ENCODE peak calls at places on chromosomes 5 and 9, in four cellular contexts. V is tibial artery, T is psoas muscle, S is heart left ventricle. D is an unnamed sample.

GRCh38 chr9:104025945-104026344 is 68.2 kb upstream of the SMC2 start:
- DNase-seq in S (no peak), T (no peak), V (no peak), D (no peak)

GRCh38 chr9:129737479-129738269 is 15.2 kb downstream of the PTGES start:
- DNase-seq in T (peak; percentile 85), S (peak; percentile 81), V (peak; percentile 79), D (peak; percentile 69)

GRCh38 chr9:1495282-1495681 is 445.1 kb downstream of the DMRT2 start:
- DNase-seq in V (no peak), T (no peak), S (no peak), D (no peak)

GRCh38 chr9:26170224-26170623 is 492.0 kb upstream of the TUSC1 start:
- DNase-seq in T (no peak), S (no peak), V (no peak), D (peak; percentile 15)

GRCh38 chr5:112742424-112742823 is 4.7 kb downstream of the APC start:
- DNase-seq in T (no peak), S (no peak), V (no peak), D (peak; percentile 16)

GRCh38 chr5:159017787-159018186 is 81.9 kb downstream of the EBF1 start:
- DNase-seq in T (peak; percentile 62), S (peak; percentile 83), V (peak; percentile 43), D (peak; percentile 89)

GRCh38 chr5:150318613-150319483 is 16.1 kb upstream of the ARSI start:
- DNase-seq in V (no peak), T (no peak), S (no peak), D (no peak)

GRCh38 chr9:111833941-111834340 is 39.2 kb upstream of the SHOC1 start:
- DNase-seq in V (no peak), T (no peak), S (no peak), D (no peak)

GRCh38 chr5:41903892-41904799 is at the start of gene RIMOC1:
- DNase-seq in T (peak; percentile 98), S (peak; percentile 99), V (peak; percentile 98), D (peak; percentile 100)

GRCh38 chr9:129074106-129074505 is 6.8 kb upstream of the DOLPP1 start:
- DNase-seq in T (no peak), S (no peak), V (no peak), D (no peak)

GRCh38 chr5:6766558-6767191 is 53.4 kb downstream of the TENT4A start:
- DNase-seq in T (peak; percentile 88), V (peak; percentile 88), S (peak; percentile 93), D (peak; percentile 55)

GRCh38 chr9:27117489-27118135 is 8.6 kb downstream of the TEK start:
- DNase-seq in T (peak; percentile 62), V (peak; percentile 54), S (peak; percentile 90), D (peak; percentile 44)

GRCh38 chr5:72378636-72379289 is 58.6 kb downstream of the PTCD2 start:
- DNase-seq in V (peak; percentile 66), S (peak; percentile 44), T (peak; percentile 34), D (peak; percentile 87)

GRCh38 chr5:90940227-90940995 is 381.8 kb downstream of the ADGRV1 start:
- DNase-seq in S (no peak), T (no peak), V (no peak), D (peak; percentile 26)

GRCh38 chr5:59685806-59686205 is 207.7 kb downstream of the PDE4D start:
- DNase-seq in T (no peak), S (no peak), V (no peak), D (peak; percentile 16)

GRCh38 chr9:10212702-10213101 is 400.1 kb downstream of the PTPRD start:
- DNase-seq in S (no peak), T (no peak), V (no peak), D (no peak)

DNA sequence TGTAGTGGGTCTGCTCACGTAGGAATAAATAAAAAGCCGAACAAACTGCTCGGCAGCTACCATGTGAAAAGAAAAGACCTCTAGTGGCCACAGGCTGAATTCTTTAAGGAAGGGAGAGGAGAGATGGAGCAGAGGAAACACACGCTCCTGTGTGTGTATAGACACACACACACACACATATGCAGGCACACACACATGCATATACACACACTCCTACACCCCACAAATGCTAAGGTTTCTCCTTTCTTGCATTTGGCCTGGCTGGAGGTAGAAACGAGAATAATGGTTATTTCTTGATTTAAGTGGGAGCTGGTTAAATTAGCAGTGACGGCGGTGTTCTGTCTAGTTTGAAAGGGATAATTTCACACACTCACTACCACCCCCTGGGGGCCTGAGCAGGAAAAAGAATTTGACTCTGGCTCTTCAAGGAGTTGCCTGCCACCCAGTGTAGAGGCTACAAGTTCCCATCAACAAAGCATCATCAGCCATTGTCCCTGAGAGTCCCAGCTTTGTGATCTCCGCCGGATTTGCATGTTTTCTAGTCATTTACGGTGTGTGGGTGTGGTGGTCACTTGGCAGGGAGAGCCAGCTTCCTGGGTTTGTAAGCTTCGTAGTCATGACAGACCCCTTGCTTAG is at the start of gene INSYN2B:
- DNase-seq in V (peak; percentile 41), T (peak; percentile 18), S (peak; percentile 52), D (peak; percentile 96)
- TF ChIP-seq CTCF in V (peak; percentile 50), T (peak; percentile 25), S (peak; percentile 40), D (peak; percentile 72)

GRCh38 chr9:96852676-96853075 is 1.6 kb downstream of the ZNF782 start:
- DNase-seq in S (no peak), V (no peak), T (no peak), D (no peak)
- H3K4me3 ChIP-seq in S (no peak overlapping the region), V (no peak overlapping the region), T (peak overlapping the region; percentile 81), D (no peak overlapping the region)

DNA sequence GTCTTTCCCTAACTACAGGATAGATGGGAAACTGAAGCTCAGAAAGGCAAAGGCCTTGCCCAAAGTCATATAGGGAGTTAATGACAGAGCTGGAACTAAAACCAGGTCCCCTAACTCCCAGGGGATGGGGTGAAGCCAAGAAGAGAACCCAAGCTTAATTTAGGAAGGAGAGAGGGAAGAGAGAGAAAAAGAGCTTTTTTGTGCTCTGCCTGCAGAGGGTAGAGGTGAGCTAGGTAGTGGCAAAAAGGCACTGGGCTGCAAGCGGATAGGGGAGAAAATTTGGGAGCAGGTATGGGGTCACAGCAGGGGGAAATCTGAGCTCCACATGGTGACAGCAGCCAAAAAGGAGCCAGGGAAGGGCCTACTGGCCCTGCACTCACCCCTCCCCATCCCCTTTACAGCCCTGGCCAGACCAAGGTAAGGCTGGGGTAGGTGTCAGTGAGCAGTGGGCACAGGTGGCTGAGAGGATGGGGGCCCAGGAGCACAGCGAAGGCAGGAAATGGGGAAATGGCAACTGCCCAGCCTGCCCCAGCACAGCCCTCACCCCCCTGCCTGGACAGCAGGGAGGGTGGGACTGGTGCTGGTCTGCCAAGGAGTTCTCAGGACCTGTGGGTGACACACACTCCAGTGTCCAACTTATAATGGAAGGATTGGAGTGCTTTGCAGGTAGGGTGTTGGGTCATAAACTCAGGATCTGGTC is 3.3 kb downstream of the ENHO start:
- DNase-seq in T (no peak), V (no peak), S (no peak), D (no peak)
- TF ChIP-seq CTCF in T (no peak), V (no peak), S (no peak), D (no peak)

GRCh38 chr5:42951847-42952411 is 88.2 kb downstream of the ANXA2R start:
- DNase-seq in V (no peak), S (peak; percentile 33), T (peak; percentile 23), D (peak; percentile 62)

GRCh38 chr5:42950466-42951168 is 89.5 kb downstream of the ANXA2R start:
- DNase-seq in T (peak; percentile 68), V (peak; percentile 81), S (peak; percentile 79), D (peak; percentile 100)

GRCh38 chr5:42951169-42951846 is 88.8 kb downstream of the ANXA2R start:
- DNase-seq in S (peak; percentile 43), T (peak; percentile 50), V (peak; percentile 40), D (peak; percentile 50)

GRCh38 chr5:42953061-42953460 is 87.1 kb downstream of the ANXA2R start:
- DNase-seq in T (no peak), V (no peak), S (no peak), D (no peak)

GRCh38 chr5:42952575-42952974 is 87.5 kb downstream of the ANXA2R start:
- DNase-seq in V (no peak), S (no peak), T (no peak), D (no peak)
- H3K4me3 ChIP-seq in V (peak overlapping the region; percentile 60), S (no peak overlapping the region), T (peak overlapping the region; percentile 75), D (peak overlapping the region; percentile 45)

GRCh38 chr9:78235771-78236510 is at the start of gene CEP78:
- DNase-seq in T (peak; percentile 92), S (peak; percentile 94), V (peak; percentile 87), D (peak; percentile 95)
- TF ChIP-seq CTCF in T (no peak), S (no peak), V (no peak), D (no peak)

GRCh38 chr9:119368681-119369581 is at the start of gene BRINP1:
- DNase-seq in S (peak; percentile 28), T (peak; percentile 22), V (no peak), D (peak; percentile 23)
- H3K4me3 ChIP-seq in S (peak within 1 kb of the TSS; percentile 11), T (peak within 1 kb of the TSS; percentile 58), V (peak within 1 kb of the TSS; percentile 29), D (peak within 1 kb of the TSS; percentile 25)

GRCh38 chr5:97111004-97111403 is 31.4 kb downstream of the LIX1 start:
- DNase-seq in T (no peak), V (no peak), S (no peak), D (no peak)

GRCh38 chr5:97112212-97112611 is 30.2 kb downstream of the LIX1 start:
- DNase-seq in V (no peak), S (no peak), T (no peak), D (no peak)

GRCh38 chr5:97107266-97107665 is 35.1 kb downstream of the LIX1 start:
- DNase-seq in V (no peak), S (no peak), T (no peak), D (no peak)

GRCh38 chr5:97115932-97116331 is 26.5 kb downstream of the LIX1 start:
- DNase-seq in V (no peak), T (no peak), S (peak; percentile 86), D (no peak)

DNA sequence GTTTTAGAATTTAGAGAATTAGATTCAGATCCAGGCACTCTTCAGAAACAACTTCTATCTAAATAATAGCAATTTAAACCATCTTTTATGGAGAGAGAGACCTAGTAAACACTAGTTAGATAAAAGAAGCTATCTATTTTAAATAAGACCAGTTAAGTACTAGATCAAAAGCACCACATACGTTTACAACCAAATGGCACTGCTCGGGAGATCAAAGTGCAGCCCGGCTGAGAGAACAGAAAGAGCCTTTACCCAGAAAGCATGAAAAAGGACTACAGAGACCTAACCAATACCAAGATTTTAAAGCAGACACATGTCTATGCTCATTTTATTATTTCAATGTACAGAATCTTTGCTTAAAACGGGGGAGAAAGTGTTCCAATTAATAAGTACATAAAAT is 30.8 kb downstream of the LIX1 start:
- DNase-seq in S (no peak), T (no peak), V (no peak), D (no peak)
- TF ChIP-seq CTCF in S (no peak), T (no peak), V (no peak), D (no peak)